ENCODE peak calls at places on chromosomes 16 and 17, in four cellular contexts. One of them, this sample, is unnamed. For H3K4me1 and H3K9me3, the result is how much of the 10 kb centered on the place peaks cover.

GRCh38 chr16:47492428-47493357 is 31.6 kb downstream of the PHKB start:
- DNase-seq in colonic mucosa: peak
- DNase-seq in hepatocyte: peak
- DNase-seq in endodermal cell: no peak
- DNase-seq in this sample: no peak

GRCh38 chr16:12609937-12610699 is 193.6 kb downstream of the CPPED1 start:
- DNase-seq in colonic mucosa: no peak
- DNase-seq in hepatocyte: no peak
- DNase-seq in endodermal cell: peak
- DNase-seq in this sample: no peak

GRCh38 chr17:41133880-41134735 is 6.2 kb downstream of the KRTAP4-6 start:
- DNase-seq in colonic mucosa: no peak
- DNase-seq in hepatocyte: no peak
- DNase-seq in endodermal cell: no peak
- DNase-seq in this sample: no peak

GRCh38 chr17:627051-627450 is 87.6 kb downstream of the VPS53 start:
- DNase-seq in colonic mucosa: no peak
- DNase-seq in hepatocyte: no peak
- DNase-seq in endodermal cell: no peak
- DNase-seq in this sample: no peak

GRCh38 chr17:44216173-44216572 is 3.3 kb downstream of the UBTF start:
- DNase-seq in colonic mucosa: no peak
- DNase-seq in hepatocyte: no peak
- DNase-seq in endodermal cell: no peak
- DNase-seq in this sample: peak

GRCh38 chr16:69166221-69166833 is 20.6 kb upstream of the SNTB2 start:
- DNase-seq in colonic mucosa: no peak
- DNase-seq in hepatocyte: no peak
- DNase-seq in endodermal cell: no peak
- DNase-seq in this sample: no peak

GRCh38 chr17:17981330-17981729 is 8.7 kb downstream of the DRC3 start:
- DNase-seq in colonic mucosa: no peak
- DNase-seq in hepatocyte: no peak
- DNase-seq in endodermal cell: no peak
- DNase-seq in this sample: no peak

GRCh38 chr16:49651226-49651625 is 204.7 kb downstream of the ZNF423 start:
- DNase-seq in colonic mucosa: no peak
- DNase-seq in hepatocyte: no peak
- DNase-seq in endodermal cell: no peak
- DNase-seq in this sample: no peak

GRCh38 chr16:47461598-47462266 is 601 bp downstream of the PHKB start:
- DNase-seq in colonic mucosa: peak
- DNase-seq in hepatocyte: peak
- DNase-seq in endodermal cell: no peak
- DNase-seq in this sample: no peak

GRCh38 chr16:88792078-88792550 is 7.1 kb upstream of the PIEZO1 start:
- DNase-seq in colonic mucosa: no peak
- DNase-seq in hepatocyte: no peak
- DNase-seq in endodermal cell: no peak
- DNase-seq in this sample: no peak

GRCh38 chr16:72937360-72937759 is 110.6 kb downstream of the ZFHX3 start:
- DNase-seq in colonic mucosa: no peak
- DNase-seq in hepatocyte: no peak
- DNase-seq in endodermal cell: peak
- DNase-seq in this sample: no peak

GRCh38 chr16:24013733-24014645 is 178.2 kb downstream of the PRKCB start:
- DNase-seq in colonic mucosa: peak
- DNase-seq in hepatocyte: no peak
- DNase-seq in endodermal cell: no peak
- DNase-seq in this sample: peak

GRCh38 chr17:43701318-43701743 is 39.6 kb upstream of the MEOX1 start:
- DNase-seq in colonic mucosa: no peak
- DNase-seq in hepatocyte: no peak
- DNase-seq in endodermal cell: no peak
- DNase-seq in this sample: no peak

GRCh38 chr16:67482260-67482924 is 955 bp downstream of the AGRP start:
- DNase-seq in colonic mucosa: peak
- DNase-seq in hepatocyte: no peak
- DNase-seq in endodermal cell: no peak
- DNase-seq in this sample: no peak

GRCh38 chr16:7763111-7763510 is 430.5 kb downstream of the RBFOX1 start:
- DNase-seq in colonic mucosa: no peak
- DNase-seq in hepatocyte: peak
- DNase-seq in endodermal cell: no peak
- DNase-seq in this sample: no peak

GRCh38 chr16:375212-375611 is 4.9 kb upstream of the MRPL28 start:
- DNase-seq in colonic mucosa: no peak
- DNase-seq in hepatocyte: no peak
- DNase-seq in endodermal cell: no peak
- DNase-seq in this sample: no peak

GRCh38 chr17:74045608-74046007 is 157.9 kb upstream of the RPL38 start:
- DNase-seq in colonic mucosa: no peak
- DNase-seq in hepatocyte: peak
- DNase-seq in endodermal cell: peak
- DNase-seq in this sample: no peak

GRCh38 chr17:76726766-76727718 is at the start of gene METTL23:
- DNase-seq in colonic mucosa: peak
- DNase-seq in hepatocyte: peak
- DNase-seq in endodermal cell: peak
- DNase-seq in this sample: peak

GRCh38 chr16:1102921-1103648 is 7.0 kb upstream of the C1QTNF8 start:
- DNase-seq in colonic mucosa: peak
- DNase-seq in hepatocyte: peak
- DNase-seq in endodermal cell: peak
- DNase-seq in this sample: peak

GRCh38 chr17:81239714-81240555 is 817 bp downstream of the NDUFAF8 start:
- DNase-seq in colonic mucosa: no peak
- DNase-seq in hepatocyte: peak
- DNase-seq in endodermal cell: no peak
- DNase-seq in this sample: peak

GRCh38 chr17:73765824-73766563 is 121.7 kb upstream of the SDK2 start:
- DNase-seq in colonic mucosa: no peak
- DNase-seq in hepatocyte: no peak
- DNase-seq in endodermal cell: no peak
- DNase-seq in this sample: no peak

GRCh38 chr17:78722101-78722761 is 59.8 kb downstream of the CYTH1 start:
- DNase-seq in colonic mucosa: no peak
- DNase-seq in hepatocyte: no peak
- DNase-seq in endodermal cell: peak
- DNase-seq in this sample: no peak

GRCh38 chr16:84302111-84302954 is 7.7 kb downstream of the WFDC1 start:
- DNase-seq in colonic mucosa: no peak
- DNase-seq in hepatocyte: no peak
- DNase-seq in endodermal cell: no peak
- DNase-seq in this sample: no peak

GRCh38 chr16:6095414-6095813 is 997.8 kb upstream of the EEF2KMT start:
- DNase-seq in colonic mucosa: no peak
- DNase-seq in hepatocyte: no peak
- DNase-seq in endodermal cell: no peak
- DNase-seq in this sample: no peak

GRCh38 chr17:60149691-60150582 is at the start of gene CA4:
- DNase-seq in colonic mucosa: no peak
- DNase-seq in hepatocyte: no peak
- DNase-seq in endodermal cell: peak
- DNase-seq in this sample: no peak

GRCh38 chr17:31320791-31321190 is 631 bp downstream of the EVI2A start:
- DNase-seq in colonic mucosa: no peak
- DNase-seq in hepatocyte: no peak
- DNase-seq in endodermal cell: no peak
- DNase-seq in this sample: no peak

GRCh38 chr17:47978324-47978723 is 7.4 kb downstream of the CDK5RAP3 start:
- DNase-seq in colonic mucosa: no peak
- DNase-seq in hepatocyte: peak
- DNase-seq in endodermal cell: peak
- DNase-seq in this sample: peak

GRCh38 chr17:78144146-78144719 is 2.0 kb upstream of the C17orf99 start:
- DNase-seq in colonic mucosa: peak
- DNase-seq in hepatocyte: peak
- DNase-seq in endodermal cell: peak
- DNase-seq in this sample: no peak

GRCh38 chr16:89720520-89720858 is 209 bp downstream of the VPS9D1 start:
- DNase-seq in colonic mucosa: peak
- DNase-seq in hepatocyte: peak
- DNase-seq in endodermal cell: peak
- DNase-seq in this sample: no peak

GRCh38 chr17:27764589-27764988 is 35.7 kb downstream of the NOS2 start:
- DNase-seq in colonic mucosa: no peak
- DNase-seq in hepatocyte: no peak
- DNase-seq in endodermal cell: no peak
- DNase-seq in this sample: no peak

GRCh38 chr16:15966420-15967222 is 17.2 kb downstream of the ABCC1 start:
- DNase-seq in colonic mucosa: no peak
- DNase-seq in hepatocyte: no peak
- DNase-seq in endodermal cell: no peak
- DNase-seq in this sample: no peak

GRCh38 chr17:66950886-66951604 is 13.5 kb upstream of the CACNG4 start:
- DNase-seq in colonic mucosa: no peak
- DNase-seq in hepatocyte: no peak
- DNase-seq in endodermal cell: no peak
- DNase-seq in this sample: no peak

GRCh38 chr16:3625331-3625730 is 13.9 kb upstream of the SLX4 start:
- DNase-seq in colonic mucosa: no peak
- DNase-seq in hepatocyte: no peak
- DNase-seq in endodermal cell: no peak
- DNase-seq in this sample: no peak
- H3K4me1 ChIP-seq in colonic mucosa: under half
- H3K4me1 ChIP-seq in hepatocyte: under half
- H3K4me1 ChIP-seq in endodermal cell: under half
- H3K4me1 ChIP-seq in this sample: under half

GRCh38 chr16:71449020-71449419 is 7.2 kb upstream of the TLE7 start:
- DNase-seq in colonic mucosa: no peak
- DNase-seq in hepatocyte: no peak
- DNase-seq in endodermal cell: no peak
- DNase-seq in this sample: no peak

GRCh38 chr16:71443714-71444113 is 1.9 kb upstream of the TLE7 start:
- DNase-seq in colonic mucosa: no peak
- DNase-seq in hepatocyte: no peak
- DNase-seq in endodermal cell: no peak
- DNase-seq in this sample: no peak

GRCh38 chr16:71453051-71453450 is 9.0 kb downstream of the ZNF23 start:
- DNase-seq in colonic mucosa: no peak
- DNase-seq in hepatocyte: no peak
- DNase-seq in endodermal cell: no peak
- DNase-seq in this sample: no peak

DNA sequence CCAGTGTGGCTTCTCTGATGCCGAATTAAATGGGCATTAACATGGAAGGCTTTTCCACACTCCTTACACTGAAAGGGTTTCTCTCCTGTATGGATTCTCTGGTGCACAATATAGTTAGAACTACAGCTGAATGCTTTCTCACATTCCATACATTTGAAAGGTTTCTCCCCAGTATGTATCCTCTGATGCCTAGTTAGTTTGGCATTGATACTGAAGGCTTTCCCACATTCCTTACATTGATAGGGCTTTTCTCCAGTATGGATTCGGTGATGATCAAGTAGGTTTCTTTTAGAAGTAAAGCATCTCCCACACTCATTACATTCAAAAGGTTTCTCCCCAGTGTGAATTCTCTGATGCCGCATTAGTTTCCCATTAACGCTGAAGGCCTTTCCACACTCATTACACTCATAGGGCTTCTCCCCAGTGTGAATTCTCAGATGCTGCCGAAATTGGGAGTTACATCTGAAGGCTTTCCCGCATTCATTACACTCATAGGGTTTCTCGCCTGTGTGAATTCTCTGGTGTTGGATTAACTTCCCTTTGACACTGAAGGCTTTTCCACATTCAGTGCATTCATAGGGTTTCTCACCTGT is 6.5 kb upstream of the TLE7 start:
- DNase-seq in colonic mucosa: no peak
- DNase-seq in hepatocyte: no peak
- DNase-seq in endodermal cell: no peak
- DNase-seq in this sample: no peak
- H3K9me3 ChIP-seq in colonic mucosa: under half
- H3K9me3 ChIP-seq in hepatocyte: under half
- H3K9me3 ChIP-seq in endodermal cell: half or more
- H3K9me3 ChIP-seq in this sample: under half

GRCh38 chr16:29745126-29745852 is 501 bp downstream of the C16orf54 start:
- DNase-seq in colonic mucosa: peak
- DNase-seq in hepatocyte: no peak
- DNase-seq in endodermal cell: no peak
- DNase-seq in this sample: no peak
- H3K4me1 ChIP-seq in colonic mucosa: under half
- H3K4me1 ChIP-seq in hepatocyte: under half
- H3K4me1 ChIP-seq in endodermal cell: under half
- H3K4me1 ChIP-seq in this sample: half or more

GRCh38 chr17:4026255-4026654 is 62.0 kb upstream of the ATP2A3 start:
- DNase-seq in colonic mucosa: no peak
- DNase-seq in hepatocyte: no peak
- DNase-seq in endodermal cell: no peak
- DNase-seq in this sample: no peak
- H3K9me3 ChIP-seq in colonic mucosa: under half
- H3K9me3 ChIP-seq in hepatocyte: under half
- H3K9me3 ChIP-seq in endodermal cell: half or more
- H3K9me3 ChIP-seq in this sample: under half

GRCh38 chr17:82241926-82242697 is 13.3 kb downstream of the SLC16A3 start:
- DNase-seq in colonic mucosa: no peak
- DNase-seq in hepatocyte: no peak
- DNase-seq in endodermal cell: no peak
- DNase-seq in this sample: no peak
- H3K4me1 ChIP-seq in colonic mucosa: half or more
- H3K4me1 ChIP-seq in hepatocyte: under half
- H3K4me1 ChIP-seq in endodermal cell: under half
- H3K4me1 ChIP-seq in this sample: under half

GRCh38 chr17:56926704-56927103 is 12.9 kb upstream of the TRIM25 start:
- DNase-seq in colonic mucosa: no peak
- DNase-seq in hepatocyte: no peak
- DNase-seq in endodermal cell: no peak
- DNase-seq in this sample: no peak
- H3K9me3 ChIP-seq in colonic mucosa: under half
- H3K9me3 ChIP-seq in hepatocyte: under half
- H3K9me3 ChIP-seq in endodermal cell: half or more
- H3K9me3 ChIP-seq in this sample: under half

This sample was measured in effector memory CD4-positive, alpha-beta T cell.